ENCODE peak calls at places on chromosomes 6 and 20, in six cellular contexts. L is CD8-positive, alpha-beta T cell; M is naive thymus-derived CD4-positive, alpha-beta T cell; O is pancreas; J is cardiac muscle cell; Q is GM12878. G is an unnamed sample.

GRCh38 chr6:67694127-67694526 is 941.0 kb upstream of the ADGRB3 start:
- DNase-seq in Q (no peak), O (no peak), J (no peak), M (no peak), L (no peak), G (no peak)

GRCh38 chr6:11211235-11211634 is 21.2 kb downstream of the NEDD9 start:
- DNase-seq in M (no peak), Q (no peak), L (no peak), O (no peak), J (peak; percentile 41), G (no peak)

GRCh38 chr6:163417595-163417994 is 3.1 kb downstream of the QKI start:
- DNase-seq in L (no peak), M (no peak), J (no peak), Q (no peak), O (no peak), G (no peak)

GRCh38 chr6:161353208-161353613 is 79.3 kb upstream of the AGPAT4 start:
- DNase-seq in Q (no peak), O (no peak), L (no peak), J (peak; percentile 39), M (no peak), G (peak; percentile 69)

GRCh38 chr6:122735618-122736017 is 43.9 kb upstream of the FABP7 start:
- DNase-seq in O (no peak), J (no peak), Q (no peak), M (no peak), L (no peak), G (no peak)

GRCh38 chr6:146770965-146771735 is 172.4 kb downstream of the ADGB start:
- DNase-seq in M (peak; percentile 78), Q (no peak), J (peak; percentile 13), L (peak; percentile 53), O (no peak), G (no peak)

GRCh38 chr6:165805604-165806003 is 142.6 kb upstream of the PDE10A start:
- DNase-seq in M (no peak), J (no peak), L (no peak), O (no peak), Q (no peak), G (no peak)

GRCh38 chr6:7050911-7051779 is 56.6 kb upstream of the RREB1 start:
- DNase-seq in L (peak; percentile 37), J (peak; percentile 75), O (peak; percentile 77), M (peak; percentile 54), Q (no peak), G (no peak)

DNA sequence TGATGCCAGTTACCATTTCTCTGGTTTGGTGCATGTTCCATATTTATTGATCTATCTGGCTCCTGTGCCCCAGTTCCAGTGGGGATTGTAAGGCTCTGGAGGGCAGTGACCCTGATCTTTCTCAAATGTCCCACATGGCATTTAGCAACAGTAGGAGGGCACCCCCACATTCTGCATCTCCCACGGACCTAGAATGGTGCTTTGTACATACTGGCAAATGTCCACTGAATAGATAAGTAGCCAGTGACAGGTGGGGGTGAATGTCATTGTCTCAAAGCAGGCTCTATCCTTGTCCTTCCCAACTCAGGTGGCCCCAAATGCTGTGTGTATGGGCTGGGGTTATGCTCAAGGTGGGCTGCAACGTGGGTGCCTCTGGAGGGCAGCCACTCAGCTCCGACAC is 84.2 kb downstream of the TMEM242 start:
- DNase-seq in O (peak; percentile 21), M (no peak), L (no peak), J (no peak), Q (no peak), G (no peak)
- H3K27ac ChIP-seq in O (peak overlapping the region; percentile 80), M (no peak overlapping the region), L (no peak overlapping the region), J (no peak overlapping the region), Q (no peak overlapping the region), G (no peak overlapping the region)

GRCh38 chr20:33322456-33322855 is 39.4 kb downstream of the BPIFB1 start:
- DNase-seq in O (no peak), Q (no peak), M (no peak), J (no peak), L (no peak), G (no peak)
- H3K27ac ChIP-seq in O (no peak overlapping the region), Q (no peak overlapping the region), M (no peak overlapping the region), J (no peak overlapping the region), L (no peak overlapping the region), G (no peak overlapping the region)

GRCh38 chr6:39221746-39222641 is 7.3 kb downstream of the KCNK5 start:
- DNase-seq in L (no peak), Q (no peak), M (no peak), O (no peak), J (no peak), G (no peak)
- H3K27ac ChIP-seq in L (no peak overlapping the region), Q (no peak overlapping the region), M (no peak overlapping the region), O (no peak overlapping the region), J (no peak overlapping the region), G (no peak overlapping the region)

DNA sequence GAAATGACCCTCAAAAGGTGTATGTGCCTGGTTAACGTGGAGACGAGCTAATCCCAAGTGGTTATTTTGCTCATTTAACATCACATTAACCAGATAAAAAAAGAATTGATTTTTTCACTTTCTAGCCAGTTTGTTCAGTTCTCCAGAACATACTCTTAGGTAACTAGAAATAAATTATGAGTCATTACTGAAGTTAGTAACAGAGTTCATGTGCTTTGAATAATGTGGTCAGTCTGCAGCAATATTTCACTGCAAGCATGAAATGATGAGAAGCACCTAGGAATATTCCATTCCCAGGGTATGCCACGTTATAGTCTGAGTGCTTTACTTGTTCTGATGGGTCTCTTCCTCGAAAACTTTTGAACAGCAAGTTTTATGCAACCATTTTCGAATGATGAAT is 138.3 kb upstream of the INSM1 start:
- DNase-seq in L (no peak), M (no peak), O (no peak), J (no peak), Q (no peak), G (no peak)
- H3K27ac ChIP-seq in L (no peak overlapping the region), M (no peak overlapping the region), O (no peak overlapping the region), J (no peak overlapping the region), Q (no peak overlapping the region), G (no peak overlapping the region)

DNA sequence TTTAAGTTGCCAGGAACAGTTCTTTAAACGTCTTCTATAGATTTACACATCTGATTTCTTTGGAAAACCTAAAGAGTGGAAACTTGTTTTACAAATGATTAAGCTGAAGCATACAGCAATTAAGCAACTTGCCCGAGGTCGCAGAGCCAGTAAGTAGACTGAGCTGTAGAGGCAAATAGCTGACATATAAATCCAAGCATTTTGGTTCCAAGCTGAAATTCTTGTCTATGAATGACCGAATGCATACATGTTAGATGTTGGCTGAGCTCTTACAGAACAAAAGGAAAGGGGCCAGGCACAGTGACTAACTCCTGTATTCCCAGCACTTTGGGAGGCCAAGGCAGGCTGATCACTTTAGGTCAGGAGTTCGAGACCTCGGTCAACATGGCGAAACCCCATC is 101.8 kb upstream of the SGK1 start:
- DNase-seq in L (no peak), Q (no peak), M (no peak), O (no peak), J (peak; percentile 62), G (no peak)
- H3K27ac ChIP-seq in L (no peak overlapping the region), Q (no peak overlapping the region), M (no peak overlapping the region), O (no peak overlapping the region), J (no peak overlapping the region), G (no peak overlapping the region)

DNA sequence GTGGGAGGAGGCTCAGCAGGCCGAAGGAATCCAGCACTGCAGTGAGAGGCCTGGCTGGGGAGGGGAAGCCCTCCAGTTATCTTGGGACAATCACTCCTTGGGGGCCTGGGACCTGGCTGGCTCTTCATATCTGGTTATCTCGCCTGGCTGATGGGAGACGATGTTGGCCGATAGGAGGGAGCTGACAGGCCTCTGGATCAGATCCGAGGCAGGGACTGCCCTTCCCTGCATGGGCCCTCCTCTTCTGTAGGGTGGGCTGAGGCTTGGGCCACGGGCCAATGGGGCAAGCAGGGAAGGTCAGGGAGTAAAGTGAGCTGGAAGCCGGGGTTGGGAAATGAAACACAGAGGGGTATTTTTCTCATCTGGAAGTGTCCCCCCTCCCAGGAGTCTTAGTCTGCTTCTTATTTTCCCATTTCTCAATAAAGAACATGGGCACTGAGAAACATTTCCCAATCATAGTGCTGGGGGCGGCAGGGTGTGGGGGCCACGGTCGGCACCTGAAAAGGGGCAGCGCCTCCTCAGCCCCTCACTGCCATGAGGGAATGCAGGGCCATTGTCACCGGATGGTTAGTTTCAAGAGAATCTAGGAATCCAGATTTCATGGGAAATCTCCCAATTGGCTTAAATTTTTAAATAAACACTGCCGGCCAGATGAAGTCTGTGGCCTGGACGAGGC is 25.3 kb downstream of the MANBAL start:
- DNase-seq in O (no peak), M (no peak), L (no peak), J (peak; percentile 52), Q (no peak), G (no peak)
- H3K27ac ChIP-seq in O (no peak overlapping the region), M (no peak overlapping the region), L (no peak overlapping the region), J (peak overlapping the region; percentile 93), Q (peak overlapping the region; percentile 93), G (peak overlapping the region; percentile 17)

DNA sequence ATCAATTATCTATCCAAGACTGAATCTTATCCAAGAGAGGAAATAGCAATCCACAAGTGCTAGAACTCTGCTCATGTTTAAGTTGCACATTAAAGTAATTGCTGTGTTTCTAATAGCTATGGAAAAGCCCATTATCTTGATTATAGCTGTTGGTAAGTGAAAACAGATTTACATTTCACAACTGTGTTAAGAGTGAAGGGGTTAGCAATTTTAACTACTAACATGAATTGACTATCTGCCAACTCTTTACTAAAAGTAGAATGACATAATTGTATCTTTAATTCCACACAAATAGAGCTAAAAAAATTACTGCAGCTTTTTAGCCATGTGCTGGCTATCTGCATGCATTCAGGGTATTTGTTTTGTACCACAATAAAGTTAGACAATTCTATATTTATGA is 277.9 kb upstream of the IRAK1BP1 start:
- DNase-seq in Q (no peak), O (no peak), M (no peak), J (no peak), L (no peak), G (no peak)
- H3K27ac ChIP-seq in Q (no peak overlapping the region), O (no peak overlapping the region), M (no peak overlapping the region), J (no peak overlapping the region), L (no peak overlapping the region), G (no peak overlapping the region)